ENCODE peak calls at places on chromosome 7, in nine cellular contexts. One of them, this sample, is unnamed.

GRCh38 chr7:149825567-149826343 is 12.4 kb upstream of the ZNF862 start:
- DNase-seq in GM19239: no peak
- DNase-seq in left lobe of liver: no peak
- DNase-seq in fibroblast of pulmonary artery: no peak
- DNase-seq in stimulated activated CD4-positive, alpha-beta T cell treated with anti-CD3 and anti-CD28 coated beads, TNF-alpha, amount 100 ng/mL, for 1 hour: no peak
- DNase-seq in adipocyte: no peak
- DNase-seq in neural crest cell: no peak
- DNase-seq in stimulated activated CD8-positive, alpha-beta memory T cell treated with anti-CD3 and anti-CD28 coated beads, Interleukin-7, amount 100 ng/mL, for 1 hour: no peak
- DNase-seq in bronchial epithelial cell: no peak
- DNase-seq in this sample: no peak

GRCh38 chr7:29569648-29570047 is 6.0 kb downstream of the PRR15 start:
- DNase-seq in GM19239: no peak
- DNase-seq in left lobe of liver: no peak
- DNase-seq in fibroblast of pulmonary artery: peak
- DNase-seq in stimulated activated CD4-positive, alpha-beta T cell treated with anti-CD3 and anti-CD28 coated beads, TNF-alpha, amount 100 ng/mL, for 1 hour: no peak
- DNase-seq in adipocyte: no peak
- DNase-seq in neural crest cell: no peak
- DNase-seq in stimulated activated CD8-positive, alpha-beta memory T cell treated with anti-CD3 and anti-CD28 coated beads, Interleukin-7, amount 100 ng/mL, for 1 hour: no peak
- DNase-seq in bronchial epithelial cell: peak
- DNase-seq in this sample: no peak

GRCh38 chr7:4791738-4792536 is 16.5 kb downstream of the AP5Z1 start:
- DNase-seq in GM19239: peak
- DNase-seq in left lobe of liver: no peak
- DNase-seq in fibroblast of pulmonary artery: peak
- DNase-seq in stimulated activated CD4-positive, alpha-beta T cell treated with anti-CD3 and anti-CD28 coated beads, TNF-alpha, amount 100 ng/mL, for 1 hour: peak
- DNase-seq in adipocyte: peak
- DNase-seq in neural crest cell: peak
- DNase-seq in stimulated activated CD8-positive, alpha-beta memory T cell treated with anti-CD3 and anti-CD28 coated beads, Interleukin-7, amount 100 ng/mL, for 1 hour: peak
- DNase-seq in bronchial epithelial cell: peak
- DNase-seq in this sample: no peak

GRCh38 chr7:13278020-13278419 is 590.6 kb downstream of the ARL4A start:
- DNase-seq in GM19239: no peak
- DNase-seq in left lobe of liver: no peak
- DNase-seq in fibroblast of pulmonary artery: no peak
- DNase-seq in stimulated activated CD4-positive, alpha-beta T cell treated with anti-CD3 and anti-CD28 coated beads, TNF-alpha, amount 100 ng/mL, for 1 hour: no peak
- DNase-seq in adipocyte: peak
- DNase-seq in neural crest cell: no peak
- DNase-seq in stimulated activated CD8-positive, alpha-beta memory T cell treated with anti-CD3 and anti-CD28 coated beads, Interleukin-7, amount 100 ng/mL, for 1 hour: no peak
- DNase-seq in bronchial epithelial cell: no peak
- DNase-seq in this sample: no peak

GRCh38 chr7:70092314-70093303 is 494.3 kb downstream of the AUTS2 start:
- DNase-seq in GM19239: no peak
- DNase-seq in left lobe of liver: no peak
- DNase-seq in fibroblast of pulmonary artery: peak
- DNase-seq in stimulated activated CD4-positive, alpha-beta T cell treated with anti-CD3 and anti-CD28 coated beads, TNF-alpha, amount 100 ng/mL, for 1 hour: no peak
- DNase-seq in adipocyte: peak
- DNase-seq in neural crest cell: no peak
- DNase-seq in stimulated activated CD8-positive, alpha-beta memory T cell treated with anti-CD3 and anti-CD28 coated beads, Interleukin-7, amount 100 ng/mL, for 1 hour: no peak
- DNase-seq in bronchial epithelial cell: no peak
- DNase-seq in this sample: no peak

GRCh38 chr7:143343596-143343995 is 18.9 kb downstream of the FAM131B start:
- DNase-seq in GM19239: no peak
- DNase-seq in left lobe of liver: no peak
- DNase-seq in fibroblast of pulmonary artery: no peak
- DNase-seq in stimulated activated CD4-positive, alpha-beta T cell treated with anti-CD3 and anti-CD28 coated beads, TNF-alpha, amount 100 ng/mL, for 1 hour: no peak
- DNase-seq in adipocyte: no peak
- DNase-seq in neural crest cell: no peak
- DNase-seq in stimulated activated CD8-positive, alpha-beta memory T cell treated with anti-CD3 and anti-CD28 coated beads, Interleukin-7, amount 100 ng/mL, for 1 hour: no peak
- DNase-seq in bronchial epithelial cell: no peak
- DNase-seq in this sample: no peak

GRCh38 chr7:66779669-66780408 is 39.3 kb downstream of the RABGEF1 start:
- DNase-seq in GM19239: no peak
- DNase-seq in left lobe of liver: no peak
- DNase-seq in fibroblast of pulmonary artery: peak
- DNase-seq in stimulated activated CD4-positive, alpha-beta T cell treated with anti-CD3 and anti-CD28 coated beads, TNF-alpha, amount 100 ng/mL, for 1 hour: no peak
- DNase-seq in adipocyte: no peak
- DNase-seq in neural crest cell: no peak
- DNase-seq in stimulated activated CD8-positive, alpha-beta memory T cell treated with anti-CD3 and anti-CD28 coated beads, Interleukin-7, amount 100 ng/mL, for 1 hour: no peak
- DNase-seq in bronchial epithelial cell: peak
- DNase-seq in this sample: peak

GRCh38 chr7:45028138-45028919 is 28.3 kb downstream of the CCM2 start:
- DNase-seq in GM19239: no peak
- DNase-seq in left lobe of liver: no peak
- DNase-seq in fibroblast of pulmonary artery: no peak
- DNase-seq in stimulated activated CD4-positive, alpha-beta T cell treated with anti-CD3 and anti-CD28 coated beads, TNF-alpha, amount 100 ng/mL, for 1 hour: no peak
- DNase-seq in adipocyte: no peak
- DNase-seq in neural crest cell: no peak
- DNase-seq in stimulated activated CD8-positive, alpha-beta memory T cell treated with anti-CD3 and anti-CD28 coated beads, Interleukin-7, amount 100 ng/mL, for 1 hour: no peak
- DNase-seq in bronchial epithelial cell: no peak
- DNase-seq in this sample: no peak

GRCh38 chr7:50335795-50336754 is 31.6 kb downstream of the IKZF1 start:
- DNase-seq in GM19239: no peak
- DNase-seq in left lobe of liver: no peak
- DNase-seq in fibroblast of pulmonary artery: no peak
- DNase-seq in stimulated activated CD4-positive, alpha-beta T cell treated with anti-CD3 and anti-CD28 coated beads, TNF-alpha, amount 100 ng/mL, for 1 hour: peak
- DNase-seq in adipocyte: no peak
- DNase-seq in neural crest cell: no peak
- DNase-seq in stimulated activated CD8-positive, alpha-beta memory T cell treated with anti-CD3 and anti-CD28 coated beads, Interleukin-7, amount 100 ng/mL, for 1 hour: peak
- DNase-seq in bronchial epithelial cell: no peak
- DNase-seq in this sample: no peak

GRCh38 chr7:142012825-142013506 is 17.3 kb downstream of the MGAM start:
- DNase-seq in GM19239: no peak
- DNase-seq in left lobe of liver: no peak
- DNase-seq in fibroblast of pulmonary artery: no peak
- DNase-seq in stimulated activated CD4-positive, alpha-beta T cell treated with anti-CD3 and anti-CD28 coated beads, TNF-alpha, amount 100 ng/mL, for 1 hour: no peak
- DNase-seq in adipocyte: peak
- DNase-seq in neural crest cell: no peak
- DNase-seq in stimulated activated CD8-positive, alpha-beta memory T cell treated with anti-CD3 and anti-CD28 coated beads, Interleukin-7, amount 100 ng/mL, for 1 hour: no peak
- DNase-seq in bronchial epithelial cell: peak
- DNase-seq in this sample: no peak

GRCh38 chr7:101754432-101755159 is 62.8 kb upstream of the CUX1 start:
- DNase-seq in GM19239: no peak
- DNase-seq in left lobe of liver: no peak
- DNase-seq in fibroblast of pulmonary artery: peak
- DNase-seq in stimulated activated CD4-positive, alpha-beta T cell treated with anti-CD3 and anti-CD28 coated beads, TNF-alpha, amount 100 ng/mL, for 1 hour: no peak
- DNase-seq in adipocyte: peak
- DNase-seq in neural crest cell: no peak
- DNase-seq in stimulated activated CD8-positive, alpha-beta memory T cell treated with anti-CD3 and anti-CD28 coated beads, Interleukin-7, amount 100 ng/mL, for 1 hour: no peak
- DNase-seq in bronchial epithelial cell: peak
- DNase-seq in this sample: no peak

GRCh38 chr7:127064-127598 is 65.2 kb upstream of the FAM20C start:
- DNase-seq in GM19239: no peak
- DNase-seq in left lobe of liver: no peak
- DNase-seq in fibroblast of pulmonary artery: no peak
- DNase-seq in stimulated activated CD4-positive, alpha-beta T cell treated with anti-CD3 and anti-CD28 coated beads, TNF-alpha, amount 100 ng/mL, for 1 hour: no peak
- DNase-seq in adipocyte: no peak
- DNase-seq in neural crest cell: no peak
- DNase-seq in stimulated activated CD8-positive, alpha-beta memory T cell treated with anti-CD3 and anti-CD28 coated beads, Interleukin-7, amount 100 ng/mL, for 1 hour: no peak
- DNase-seq in bronchial epithelial cell: no peak
- DNase-seq in this sample: no peak

GRCh38 chr7:128841171-128841690 is 11.0 kb downstream of the FLNC start:
- DNase-seq in GM19239: no peak
- DNase-seq in left lobe of liver: no peak
- DNase-seq in fibroblast of pulmonary artery: no peak
- DNase-seq in stimulated activated CD4-positive, alpha-beta T cell treated with anti-CD3 and anti-CD28 coated beads, TNF-alpha, amount 100 ng/mL, for 1 hour: no peak
- DNase-seq in adipocyte: no peak
- DNase-seq in neural crest cell: no peak
- DNase-seq in stimulated activated CD8-positive, alpha-beta memory T cell treated with anti-CD3 and anti-CD28 coated beads, Interleukin-7, amount 100 ng/mL, for 1 hour: no peak
- DNase-seq in bronchial epithelial cell: no peak
- DNase-seq in this sample: no peak

GRCh38 chr7:91573405-91573804 is 307.1 kb downstream of the MTERF1 start:
- DNase-seq in GM19239: no peak
- DNase-seq in left lobe of liver: no peak
- DNase-seq in fibroblast of pulmonary artery: no peak
- DNase-seq in stimulated activated CD4-positive, alpha-beta T cell treated with anti-CD3 and anti-CD28 coated beads, TNF-alpha, amount 100 ng/mL, for 1 hour: no peak
- DNase-seq in adipocyte: no peak
- DNase-seq in neural crest cell: no peak
- DNase-seq in stimulated activated CD8-positive, alpha-beta memory T cell treated with anti-CD3 and anti-CD28 coated beads, Interleukin-7, amount 100 ng/mL, for 1 hour: no peak
- DNase-seq in bronchial epithelial cell: no peak
- DNase-seq in this sample: no peak

GRCh38 chr7:93115796-93116195 is 2.0 kb downstream of the SAMD9 start:
- DNase-seq in GM19239: no peak
- DNase-seq in left lobe of liver: no peak
- DNase-seq in fibroblast of pulmonary artery: peak
- DNase-seq in stimulated activated CD4-positive, alpha-beta T cell treated with anti-CD3 and anti-CD28 coated beads, TNF-alpha, amount 100 ng/mL, for 1 hour: no peak
- DNase-seq in adipocyte: peak
- DNase-seq in neural crest cell: no peak
- DNase-seq in stimulated activated CD8-positive, alpha-beta memory T cell treated with anti-CD3 and anti-CD28 coated beads, Interleukin-7, amount 100 ng/mL, for 1 hour: no peak
- DNase-seq in bronchial epithelial cell: peak
- DNase-seq in this sample: peak

GRCh38 chr7:39838326-39838725 is 111.7 kb upstream of the CDK13 start:
- DNase-seq in GM19239: no peak
- DNase-seq in left lobe of liver: no peak
- DNase-seq in fibroblast of pulmonary artery: peak
- DNase-seq in stimulated activated CD4-positive, alpha-beta T cell treated with anti-CD3 and anti-CD28 coated beads, TNF-alpha, amount 100 ng/mL, for 1 hour: no peak
- DNase-seq in adipocyte: no peak
- DNase-seq in neural crest cell: no peak
- DNase-seq in stimulated activated CD8-positive, alpha-beta memory T cell treated with anti-CD3 and anti-CD28 coated beads, Interleukin-7, amount 100 ng/mL, for 1 hour: no peak
- DNase-seq in bronchial epithelial cell: peak
- DNase-seq in this sample: no peak

GRCh38 chr7:17530249-17530648 is 231.8 kb downstream of the AHR start:
- DNase-seq in GM19239: no peak
- DNase-seq in left lobe of liver: no peak
- DNase-seq in fibroblast of pulmonary artery: peak
- DNase-seq in stimulated activated CD4-positive, alpha-beta T cell treated with anti-CD3 and anti-CD28 coated beads, TNF-alpha, amount 100 ng/mL, for 1 hour: no peak
- DNase-seq in adipocyte: peak
- DNase-seq in neural crest cell: no peak
- DNase-seq in stimulated activated CD8-positive, alpha-beta memory T cell treated with anti-CD3 and anti-CD28 coated beads, Interleukin-7, amount 100 ng/mL, for 1 hour: no peak
- DNase-seq in bronchial epithelial cell: no peak
- DNase-seq in this sample: no peak

GRCh38 chr7:129969881-129970446 is 17.2 kb upstream of the UBE2H start:
- DNase-seq in GM19239: no peak
- DNase-seq in left lobe of liver: no peak
- DNase-seq in fibroblast of pulmonary artery: peak
- DNase-seq in stimulated activated CD4-positive, alpha-beta T cell treated with anti-CD3 and anti-CD28 coated beads, TNF-alpha, amount 100 ng/mL, for 1 hour: no peak
- DNase-seq in adipocyte: peak
- DNase-seq in neural crest cell: no peak
- DNase-seq in stimulated activated CD8-positive, alpha-beta memory T cell treated with anti-CD3 and anti-CD28 coated beads, Interleukin-7, amount 100 ng/mL, for 1 hour: no peak
- DNase-seq in bronchial epithelial cell: peak
- DNase-seq in this sample: peak

GRCh38 chr7:50835156-50835555 is 52.5 kb upstream of the GRB10 start:
- DNase-seq in GM19239: no peak
- DNase-seq in left lobe of liver: no peak
- DNase-seq in fibroblast of pulmonary artery: no peak
- DNase-seq in stimulated activated CD4-positive, alpha-beta T cell treated with anti-CD3 and anti-CD28 coated beads, TNF-alpha, amount 100 ng/mL, for 1 hour: no peak
- DNase-seq in adipocyte: no peak
- DNase-seq in neural crest cell: no peak
- DNase-seq in stimulated activated CD8-positive, alpha-beta memory T cell treated with anti-CD3 and anti-CD28 coated beads, Interleukin-7, amount 100 ng/mL, for 1 hour: no peak
- DNase-seq in bronchial epithelial cell: no peak
- DNase-seq in this sample: no peak

GRCh38 chr7:55178863-55179773 is 160.3 kb downstream of the EGFR start:
- DNase-seq in GM19239: no peak
- DNase-seq in left lobe of liver: peak
- DNase-seq in fibroblast of pulmonary artery: no peak
- DNase-seq in stimulated activated CD4-positive, alpha-beta T cell treated with anti-CD3 and anti-CD28 coated beads, TNF-alpha, amount 100 ng/mL, for 1 hour: no peak
- DNase-seq in adipocyte: no peak
- DNase-seq in neural crest cell: no peak
- DNase-seq in stimulated activated CD8-positive, alpha-beta memory T cell treated with anti-CD3 and anti-CD28 coated beads, Interleukin-7, amount 100 ng/mL, for 1 hour: no peak
- DNase-seq in bronchial epithelial cell: no peak
- DNase-seq in this sample: no peak

GRCh38 chr7:112523871-112524270 is 43.1 kb downstream of the LSMEM1 start:
- DNase-seq in GM19239: no peak
- DNase-seq in left lobe of liver: no peak
- DNase-seq in fibroblast of pulmonary artery: no peak
- DNase-seq in stimulated activated CD4-positive, alpha-beta T cell treated with anti-CD3 and anti-CD28 coated beads, TNF-alpha, amount 100 ng/mL, for 1 hour: no peak
- DNase-seq in adipocyte: no peak
- DNase-seq in neural crest cell: no peak
- DNase-seq in stimulated activated CD8-positive, alpha-beta memory T cell treated with anti-CD3 and anti-CD28 coated beads, Interleukin-7, amount 100 ng/mL, for 1 hour: no peak
- DNase-seq in bronchial epithelial cell: no peak
- DNase-seq in this sample: no peak

GRCh38 chr7:83162402-83163256 is at the start of gene PCLO:
- DNase-seq in GM19239: peak
- DNase-seq in left lobe of liver: peak
- DNase-seq in fibroblast of pulmonary artery: peak
- DNase-seq in stimulated activated CD4-positive, alpha-beta T cell treated with anti-CD3 and anti-CD28 coated beads, TNF-alpha, amount 100 ng/mL, for 1 hour: no peak
- DNase-seq in adipocyte: peak
- DNase-seq in neural crest cell: peak
- DNase-seq in stimulated activated CD8-positive, alpha-beta memory T cell treated with anti-CD3 and anti-CD28 coated beads, Interleukin-7, amount 100 ng/mL, for 1 hour: no peak
- DNase-seq in bronchial epithelial cell: peak
- DNase-seq in this sample: peak

GRCh38 chr7:158603773-158604755 is 16.4 kb upstream of the PTPRN2 start:
- DNase-seq in GM19239: no peak
- DNase-seq in left lobe of liver: no peak
- DNase-seq in fibroblast of pulmonary artery: no peak
- DNase-seq in stimulated activated CD4-positive, alpha-beta T cell treated with anti-CD3 and anti-CD28 coated beads, TNF-alpha, amount 100 ng/mL, for 1 hour: no peak
- DNase-seq in adipocyte: no peak
- DNase-seq in neural crest cell: no peak
- DNase-seq in stimulated activated CD8-positive, alpha-beta memory T cell treated with anti-CD3 and anti-CD28 coated beads, Interleukin-7, amount 100 ng/mL, for 1 hour: no peak
- DNase-seq in bronchial epithelial cell: no peak
- DNase-seq in this sample: no peak